ENCODE peak calls at places on chromosomes 5 and 9, in seven cellular contexts. One of them, this sample, is unnamed.

GRCh38 chr5:117645400-117645799 is 1070.8 kb upstream of the SEMA6A start:
- DNase-seq in Calu3: no peak
- DNase-seq in lower leg skin: no peak
- DNase-seq in H9: no peak
- DNase-seq in CD4-positive, alpha-beta T cell: no peak
- DNase-seq in AG09309: no peak
- DNase-seq in pancreas: no peak
- DNase-seq in this sample: no peak

GRCh38 chr5:122705876-122706275 is 69.0 kb upstream of the SNX2 start:
- DNase-seq in Calu3: no peak
- DNase-seq in lower leg skin: no peak
- DNase-seq in H9: no peak
- DNase-seq in CD4-positive, alpha-beta T cell: no peak
- DNase-seq in AG09309: no peak
- DNase-seq in pancreas: no peak
- DNase-seq in this sample: no peak

GRCh38 chr5:35046754-35047153 is 995 bp downstream of the AGXT2 start:
- DNase-seq in Calu3: no peak
- DNase-seq in lower leg skin: no peak
- DNase-seq in H9: no peak
- DNase-seq in CD4-positive, alpha-beta T cell: no peak
- DNase-seq in AG09309: peak
- DNase-seq in pancreas: no peak
- DNase-seq in this sample: no peak

GRCh38 chr5:150278916-150279315 is 10.7 kb downstream of the CAMK2A start:
- DNase-seq in Calu3: no peak
- DNase-seq in lower leg skin: no peak
- DNase-seq in H9: no peak
- DNase-seq in CD4-positive, alpha-beta T cell: no peak
- DNase-seq in AG09309: peak
- DNase-seq in pancreas: no peak
- DNase-seq in this sample: no peak

GRCh38 chr5:43571237-43571636 is 14.4 kb upstream of the PAIP1 start:
- DNase-seq in Calu3: no peak
- DNase-seq in lower leg skin: no peak
- DNase-seq in H9: no peak
- DNase-seq in CD4-positive, alpha-beta T cell: no peak
- DNase-seq in AG09309: no peak
- DNase-seq in pancreas: no peak
- DNase-seq in this sample: no peak

GRCh38 chr5:52469835-52470234 is 317.9 kb upstream of the ITGA1 start:
- DNase-seq in Calu3: no peak
- DNase-seq in lower leg skin: no peak
- DNase-seq in H9: no peak
- DNase-seq in CD4-positive, alpha-beta T cell: no peak
- DNase-seq in AG09309: no peak
- DNase-seq in pancreas: no peak
- DNase-seq in this sample: no peak

GRCh38 chr5:147753783-147754182 is 28.7 kb downstream of the JAKMIP2 start:
- DNase-seq in Calu3: no peak
- DNase-seq in lower leg skin: no peak
- DNase-seq in H9: no peak
- DNase-seq in CD4-positive, alpha-beta T cell: no peak
- DNase-seq in AG09309: no peak
- DNase-seq in pancreas: no peak
- DNase-seq in this sample: no peak

GRCh38 chr5:14663734-14664269 is 716 bp upstream of the OTULIN start:
- DNase-seq in Calu3: no peak
- DNase-seq in lower leg skin: no peak
- DNase-seq in H9: no peak
- DNase-seq in CD4-positive, alpha-beta T cell: no peak
- DNase-seq in AG09309: no peak
- DNase-seq in pancreas: no peak
- DNase-seq in this sample: no peak

GRCh38 chr9:11141357-11141756 is 528.6 kb upstream of the PTPRD start:
- DNase-seq in Calu3: no peak
- DNase-seq in lower leg skin: no peak
- DNase-seq in H9: no peak
- DNase-seq in CD4-positive, alpha-beta T cell: no peak
- DNase-seq in AG09309: no peak
- DNase-seq in pancreas: no peak
- DNase-seq in this sample: no peak

GRCh38 chr9:71587576-71588362 is 180.5 kb downstream of the CEMIP2 start:
- DNase-seq in Calu3: no peak
- DNase-seq in lower leg skin: no peak
- DNase-seq in H9: no peak
- DNase-seq in CD4-positive, alpha-beta T cell: no peak
- DNase-seq in AG09309: no peak
- DNase-seq in pancreas: no peak
- DNase-seq in this sample: no peak

GRCh38 chr5:132496631-132497487 is 6.3 kb upstream of the IRF1 start:
- DNase-seq in Calu3: peak
- DNase-seq in lower leg skin: peak
- DNase-seq in H9: peak
- DNase-seq in CD4-positive, alpha-beta T cell: peak
- DNase-seq in AG09309: no peak
- DNase-seq in pancreas: peak
- DNase-seq in this sample: no peak

GRCh38 chr5:9888517-9888916 is 258.4 kb upstream of the TAS2R1 start:
- DNase-seq in Calu3: no peak
- DNase-seq in lower leg skin: no peak
- DNase-seq in H9: no peak
- DNase-seq in CD4-positive, alpha-beta T cell: no peak
- DNase-seq in AG09309: peak
- DNase-seq in pancreas: no peak
- DNase-seq in this sample: no peak

GRCh38 chr5:168818586-168818985 is 239.4 kb upstream of the PANK3 start:
- DNase-seq in Calu3: no peak
- DNase-seq in lower leg skin: no peak
- DNase-seq in H9: no peak
- DNase-seq in CD4-positive, alpha-beta T cell: no peak
- DNase-seq in AG09309: no peak
- DNase-seq in pancreas: no peak
- DNase-seq in this sample: no peak

GRCh38 chr9:93633492-93634221 is 57.3 kb downstream of the PHF2 start:
- DNase-seq in Calu3: no peak
- DNase-seq in lower leg skin: peak
- DNase-seq in H9: peak
- DNase-seq in CD4-positive, alpha-beta T cell: no peak
- DNase-seq in AG09309: no peak
- DNase-seq in pancreas: no peak
- DNase-seq in this sample: no peak

GRCh38 chr5:132017738-132018625 is 6.5 kb upstream of the ACSL6 start:
- DNase-seq in Calu3: no peak
- DNase-seq in lower leg skin: peak
- DNase-seq in H9: no peak
- DNase-seq in CD4-positive, alpha-beta T cell: no peak
- DNase-seq in AG09309: no peak
- DNase-seq in pancreas: no peak
- DNase-seq in this sample: no peak

GRCh38 chr9:684055-684949 is 157.2 kb upstream of the DMRT1 start:
- DNase-seq in Calu3: no peak
- DNase-seq in lower leg skin: no peak
- DNase-seq in H9: peak
- DNase-seq in CD4-positive, alpha-beta T cell: no peak
- DNase-seq in AG09309: no peak
- DNase-seq in pancreas: no peak
- DNase-seq in this sample: no peak

GRCh38 chr9:683509-684021 is 157.9 kb upstream of the DMRT1 start:
- DNase-seq in Calu3: no peak
- DNase-seq in lower leg skin: no peak
- DNase-seq in H9: no peak
- DNase-seq in CD4-positive, alpha-beta T cell: no peak
- DNase-seq in AG09309: no peak
- DNase-seq in pancreas: no peak
- DNase-seq in this sample: no peak

GRCh38 chr9:682633-683508 is 158.6 kb upstream of the DMRT1 start:
- DNase-seq in Calu3: peak
- DNase-seq in lower leg skin: no peak
- DNase-seq in H9: no peak
- DNase-seq in CD4-positive, alpha-beta T cell: no peak
- DNase-seq in AG09309: no peak
- DNase-seq in pancreas: peak
- DNase-seq in this sample: no peak

GRCh38 chr9:686381-686813 is 155.1 kb upstream of the DMRT1 start:
- DNase-seq in Calu3: no peak
- DNase-seq in lower leg skin: peak
- DNase-seq in H9: no peak
- DNase-seq in CD4-positive, alpha-beta T cell: no peak
- DNase-seq in AG09309: no peak
- DNase-seq in pancreas: no peak
- DNase-seq in this sample: no peak

DNA sequence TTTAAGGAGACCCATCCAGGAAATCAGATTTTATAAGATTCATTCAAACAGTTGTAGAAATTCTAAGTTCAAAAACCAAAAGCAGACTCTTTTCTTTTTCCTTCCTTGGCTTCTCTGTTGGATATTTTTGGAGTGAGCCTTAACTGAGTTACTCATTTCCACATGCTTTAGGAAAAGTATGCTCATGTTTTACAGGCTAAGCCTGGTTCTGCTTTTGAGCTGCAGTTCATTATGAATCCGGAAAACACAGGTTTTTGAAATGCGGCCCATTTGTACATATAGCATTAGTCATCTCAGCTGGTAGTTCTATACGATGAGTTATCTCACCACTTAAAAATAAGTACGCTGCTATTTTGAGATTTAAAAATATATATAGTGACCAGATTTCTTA is 156.6 kb upstream of the DMRT1 start:
- DNase-seq in Calu3: no peak
- DNase-seq in lower leg skin: no peak
- DNase-seq in H9: no peak
- DNase-seq in CD4-positive, alpha-beta T cell: no peak
- DNase-seq in AG09309: no peak
- DNase-seq in pancreas: no peak
- DNase-seq in this sample: no peak
- TF ChIP-seq CTCF in Calu3: no peak
- TF ChIP-seq CTCF in lower leg skin: no peak
- TF ChIP-seq CTCF in H9: no peak
- TF ChIP-seq CTCF in CD4-positive, alpha-beta T cell: no peak
- TF ChIP-seq CTCF in AG09309: no peak
- TF ChIP-seq CTCF in pancreas: no peak
- TF ChIP-seq CTCF in this sample: no peak

GRCh38 chr5:129361441-129362025 is 98.6 kb upstream of the ADAMTS19 start:
- DNase-seq in Calu3: no peak
- DNase-seq in lower leg skin: no peak
- DNase-seq in H9: no peak
- DNase-seq in CD4-positive, alpha-beta T cell: no peak
- DNase-seq in AG09309: no peak
- DNase-seq in pancreas: no peak
- DNase-seq in this sample: peak
- TF ChIP-seq CTCF in Calu3: peak
- TF ChIP-seq CTCF in lower leg skin: no peak
- TF ChIP-seq CTCF in H9: peak
- TF ChIP-seq CTCF in CD4-positive, alpha-beta T cell: no peak
- TF ChIP-seq CTCF in AG09309: peak
- TF ChIP-seq CTCF in pancreas: no peak
- TF ChIP-seq CTCF in this sample: peak

GRCh38 chr5:151917931-151918330 is 6.7 kb downstream of the GLRA1 start:
- DNase-seq in Calu3: no peak
- DNase-seq in lower leg skin: no peak
- DNase-seq in H9: no peak
- DNase-seq in CD4-positive, alpha-beta T cell: no peak
- DNase-seq in AG09309: no peak
- DNase-seq in pancreas: no peak
- DNase-seq in this sample: no peak

GRCh38 chr5:151926186-151926585 is 1.5 kb upstream of the GLRA1 start:
- DNase-seq in Calu3: no peak
- DNase-seq in lower leg skin: no peak
- DNase-seq in H9: no peak
- DNase-seq in CD4-positive, alpha-beta T cell: no peak
- DNase-seq in AG09309: no peak
- DNase-seq in pancreas: no peak
- DNase-seq in this sample: no peak

GRCh38 chr5:151925396-151925750 is 722 bp upstream of the GLRA1 start:
- DNase-seq in Calu3: no peak
- DNase-seq in lower leg skin: no peak
- DNase-seq in H9: no peak
- DNase-seq in CD4-positive, alpha-beta T cell: no peak
- DNase-seq in AG09309: no peak
- DNase-seq in pancreas: no peak
- DNase-seq in this sample: no peak

GRCh38 chr5:151924564-151925395 is at the start of gene GLRA1:
- DNase-seq in Calu3: peak
- DNase-seq in lower leg skin: no peak
- DNase-seq in H9: peak
- DNase-seq in CD4-positive, alpha-beta T cell: peak
- DNase-seq in AG09309: no peak
- DNase-seq in pancreas: peak
- DNase-seq in this sample: no peak

DNA sequence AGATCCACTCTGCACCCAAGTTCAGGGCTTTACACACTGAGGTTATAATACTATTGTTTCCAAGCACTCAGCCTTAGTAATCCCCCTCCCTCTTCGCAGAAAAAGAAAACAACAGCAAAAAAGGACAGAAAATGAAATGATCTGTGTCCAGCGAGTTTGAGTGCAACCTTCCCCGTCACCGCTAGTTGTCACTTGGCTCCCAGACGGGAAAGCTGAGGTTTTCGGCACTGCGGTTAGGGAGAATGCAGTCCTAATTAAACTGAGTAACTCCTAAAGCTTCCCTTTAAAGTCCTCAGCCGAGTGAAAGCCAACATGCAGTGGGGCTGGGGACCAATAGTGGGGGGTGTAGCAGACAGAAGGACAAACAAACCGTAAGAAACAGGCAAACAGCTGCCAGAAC is 786 bp downstream of the GLRA1 start:
- DNase-seq in Calu3: peak
- DNase-seq in lower leg skin: no peak
- DNase-seq in H9: peak
- DNase-seq in CD4-positive, alpha-beta T cell: no peak
- DNase-seq in AG09309: no peak
- DNase-seq in pancreas: no peak
- DNase-seq in this sample: no peak
- TF ChIP-seq CTCF in Calu3: peak
- TF ChIP-seq CTCF in lower leg skin: no peak
- TF ChIP-seq CTCF in H9: peak
- TF ChIP-seq CTCF in CD4-positive, alpha-beta T cell: no peak
- TF ChIP-seq CTCF in AG09309: peak
- TF ChIP-seq CTCF in pancreas: no peak
- TF ChIP-seq CTCF in this sample: peak

DNA sequence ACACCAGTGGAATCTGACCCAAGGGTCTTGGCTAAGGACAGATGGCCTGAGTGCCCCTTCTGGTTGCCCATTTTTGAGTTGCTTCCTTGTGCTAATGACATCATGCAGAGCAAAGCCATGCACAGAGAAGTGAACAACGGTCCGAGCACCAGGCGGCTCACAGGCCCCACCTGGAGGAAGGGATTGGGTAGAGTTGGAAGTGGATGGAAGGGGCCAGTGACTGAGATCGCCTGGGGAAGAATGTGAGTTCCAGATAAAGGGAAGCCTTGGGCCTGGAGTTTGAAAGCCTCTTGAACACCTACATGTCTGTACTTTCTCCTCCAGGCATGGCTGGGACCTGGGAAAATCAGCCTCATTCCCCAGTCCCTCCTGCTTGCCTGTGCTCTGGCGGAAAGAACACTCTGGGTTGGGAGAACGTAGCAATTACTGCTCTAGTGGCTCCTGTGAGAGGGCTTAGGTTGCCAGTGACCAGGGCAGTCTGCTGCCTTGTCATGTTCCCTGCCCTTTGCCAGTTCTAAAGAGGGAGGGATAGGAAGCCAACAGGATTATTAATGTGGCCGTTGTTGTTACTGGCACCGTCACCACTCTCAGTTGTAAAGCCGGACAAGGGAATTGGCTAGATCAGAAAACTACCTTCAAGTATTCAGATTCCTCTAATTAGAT is 62.5 kb upstream of the PTPN3 start:
- DNase-seq in Calu3: no peak
- DNase-seq in lower leg skin: no peak
- DNase-seq in H9: peak
- DNase-seq in CD4-positive, alpha-beta T cell: no peak
- DNase-seq in AG09309: no peak
- DNase-seq in pancreas: no peak
- DNase-seq in this sample: peak
- TF ChIP-seq CTCF in Calu3: no peak
- TF ChIP-seq CTCF in lower leg skin: no peak
- TF ChIP-seq CTCF in H9: peak
- TF ChIP-seq CTCF in CD4-positive, alpha-beta T cell: no peak
- TF ChIP-seq CTCF in AG09309: no peak
- TF ChIP-seq CTCF in pancreas: no peak
- TF ChIP-seq CTCF in this sample: peak